ENCODE peak calls at places on chromosomes 5 and 9, in four cellular contexts. P, V, Q and L are unnamed samples.

GRCh38 chr9:98708103-98708932 is 417 bp downstream of the GABBR2 start:
- DNase-seq in P (peak; percentile 67), V (no peak), Q (no peak), L (no peak)

GRCh38 chr5:72848474-72849428 is 32.3 kb downstream of the TNPO1 start:
- DNase-seq in P (peak; percentile 69), V (peak; percentile 73), Q (peak; percentile 32), L (no peak)

GRCh38 chr5:142395334-142395733 is 70.5 kb upstream of the SPRY4 start:
- DNase-seq in P (no peak), V (no peak), Q (no peak), L (no peak)

GRCh38 chr9:113638916-113639315 is 175.4 kb downstream of the RGS3 start:
- DNase-seq in P (peak; percentile 11), V (no peak), Q (no peak), L (no peak)

GRCh38 chr5:140555747-140556312 is 1.4 kb downstream of the SRA1 start:
- DNase-seq in P (no peak), V (no peak), Q (no peak), L (no peak)

GRCh38 chr9:33082538-33083326 is 6.3 kb upstream of the SMU1 start:
- DNase-seq in P (no peak), V (peak; percentile 57), Q (no peak), L (no peak)

GRCh38 chr5:16975950-16976624 is 40.0 kb upstream of the MYO10 start:
- DNase-seq in P (no peak), V (no peak), Q (no peak), L (no peak)

GRCh38 chr5:106171132-106171531 is 1499.6 kb downstream of the EFNA5 start:
- DNase-seq in P (no peak), V (no peak), Q (no peak), L (no peak)

GRCh38 chr9:71608825-71609452 is 159.4 kb downstream of the CEMIP2 start:
- DNase-seq in P (peak; percentile 87), V (no peak), Q (no peak), L (no peak)

GRCh38 chr9:81804306-81804705 is 115.0 kb upstream of the TLE1 start:
- DNase-seq in P (no peak), V (no peak), Q (no peak), L (no peak)

GRCh38 chr9:72509053-72509452 is 12.4 kb upstream of the TMC1 start:
- DNase-seq in P (no peak), V (no peak), Q (no peak), L (no peak)

GRCh38 chr9:93648181-93648580 is 71.8 kb downstream of the PHF2 start:
- DNase-seq in P (no peak), V (no peak), Q (no peak), L (no peak)

DNA sequence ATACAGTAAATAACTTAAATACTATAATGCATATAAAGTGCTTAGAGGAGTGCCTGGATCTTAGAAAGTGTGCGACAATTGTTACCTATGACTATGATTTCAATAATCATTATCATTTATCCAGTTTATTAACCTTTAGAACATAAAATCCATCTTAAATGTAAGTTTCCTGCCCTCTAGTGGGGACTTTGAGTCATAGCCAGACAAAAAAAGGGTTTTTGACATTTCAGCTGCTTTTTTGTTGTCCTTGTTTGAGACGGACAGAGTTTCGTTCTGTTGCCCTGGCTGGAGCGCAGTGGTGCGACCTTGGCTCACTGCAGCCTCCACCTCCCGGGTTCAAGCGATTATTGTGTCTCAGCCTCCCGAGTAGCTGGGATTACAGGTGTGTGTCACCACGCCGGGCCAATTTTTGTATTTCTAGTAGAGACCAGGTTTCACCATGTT is 9.7 kb upstream of the C9orf152 start:
- DNase-seq in P (no peak), V (no peak), Q (no peak), L (no peak)
- TF ChIP-seq CTCF in P (peak; percentile 87), V (peak; percentile 80), Q (peak; percentile 81), L (peak; percentile 87)

DNA sequence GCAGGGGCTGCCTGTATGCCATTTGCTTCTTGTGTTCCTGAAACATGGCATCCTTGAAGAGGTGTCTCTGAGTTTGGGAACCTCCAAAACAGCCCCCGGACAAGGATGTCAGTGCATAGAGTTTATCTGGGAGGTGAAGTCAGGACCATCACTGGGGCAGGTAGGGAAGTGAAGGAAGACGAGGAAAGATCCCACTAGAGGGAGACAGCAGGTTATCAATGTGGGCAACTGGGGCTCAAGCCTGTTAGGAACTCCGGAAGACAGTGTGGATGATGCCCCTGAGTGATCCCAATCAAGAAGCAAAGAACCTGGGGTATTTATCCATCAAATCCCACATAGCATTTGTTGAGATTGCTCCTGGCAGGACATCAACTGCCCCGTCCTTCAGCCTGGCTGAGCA is 233.1 kb downstream of the AGTPBP1 start:
- DNase-seq in P (peak; percentile 65), V (no peak), Q (no peak), L (no peak)
- TF ChIP-seq CTCF in P (peak; percentile 73), V (no peak), Q (no peak), L (no peak)

GRCh38 chr9:111399772-111400563 is 69.9 kb upstream of the OR2K2 start:
- DNase-seq in P (peak; percentile 80), V (no peak), Q (no peak), L (no peak)
- TF ChIP-seq CTCF in P (peak; percentile 88), V (peak; percentile 31), Q (no peak), L (peak; percentile 41)

DNA sequence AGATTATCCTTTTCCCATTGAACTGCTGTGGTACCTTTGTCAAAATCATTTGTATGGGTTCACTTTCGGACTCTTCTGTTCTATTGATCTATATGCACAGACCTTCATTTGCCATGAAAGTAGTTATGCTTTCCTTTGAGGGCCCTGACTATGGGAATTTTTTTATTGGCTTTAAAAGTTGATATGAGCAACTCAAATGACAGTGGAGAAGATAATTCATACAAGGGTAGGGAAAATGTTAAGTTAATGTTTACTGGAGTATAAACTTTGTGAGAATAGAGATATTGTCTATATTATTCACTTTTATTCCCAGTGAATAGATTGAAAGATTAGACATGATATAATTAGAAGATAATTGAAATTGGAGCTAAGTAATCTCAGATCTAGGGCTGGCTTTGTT is 94.8 kb downstream of the ATP10B start:
- DNase-seq in P (no peak), V (no peak), Q (no peak), L (no peak)
- TF ChIP-seq CTCF in P (no peak), V (no peak), Q (no peak), L (no peak)

DNA sequence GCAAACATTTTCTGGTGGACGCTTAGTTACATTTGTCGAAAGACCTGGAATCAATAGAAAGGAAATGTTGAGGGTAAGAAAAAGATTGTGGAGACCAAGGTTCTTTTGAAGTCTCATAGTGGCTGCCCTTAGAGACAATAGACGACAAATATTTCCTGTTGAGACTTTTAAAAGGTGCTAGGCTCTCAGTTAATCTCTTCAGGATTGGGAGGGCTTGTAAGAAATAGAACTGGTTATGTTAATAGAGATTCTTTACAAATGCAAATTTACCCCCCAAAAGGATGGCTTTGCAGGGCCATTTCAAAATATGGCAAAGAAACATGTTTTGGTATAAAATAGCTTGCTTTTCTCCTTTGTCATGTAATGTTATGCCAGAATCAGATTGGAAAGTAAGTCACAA is 428.2 kb upstream of the CTNND2 start:
- DNase-seq in P (no peak), V (no peak), Q (no peak), L (no peak)
- TF ChIP-seq CTCF in P (no peak), V (no peak), Q (no peak), L (no peak)